ENCODE peak calls at places on chromosomes 13 and 19, in eight cellular contexts. Y, L, H, Q, C, S, G and W are unnamed samples.

GRCh38 chr13:113726961-113727411 is 32.0 kb upstream of the TMEM255B start:
- DNase-seq in Q (no peak), S (no peak), C (no peak), G (no peak), Y (no peak), L (no peak), H (peak), W (no peak)

GRCh38 chr13:46052314-46053161 is at the start of gene ZC3H13:
- DNase-seq in H (peak), L (peak), S (peak), Y (peak), C (peak), Q (peak), G (peak), W (peak)

GRCh38 chr13:31588331-31588730 is 151.0 kb upstream of the RXFP2 start:
- DNase-seq in Y (no peak), G (no peak), L (no peak), S (no peak), H (no peak), C (no peak), Q (no peak), W (no peak)

GRCh38 chr19:12379732-12380443 is 14.4 kb upstream of the ZNF442 start:
- DNase-seq in Y (no peak), Q (no peak), L (no peak), G (no peak), H (no peak), C (no peak), S (no peak), W (no peak)

GRCh38 chr13:48600374-48601364 is 53.1 kb upstream of the CYSLTR2 start:
- DNase-seq in Y (no peak), H (no peak), L (no peak), Q (no peak), G (no peak), S (no peak), C (no peak), W (no peak)

GRCh38 chr13:41370736-41371135 is 59.7 kb downstream of the NAA16 start:
- DNase-seq in L (no peak), Q (no peak), C (no peak), Y (no peak), G (no peak), H (no peak), S (no peak), W (no peak)

GRCh38 chr19:51547397-51548212 is 16.1 kb upstream of the SIGLEC6 start:
- DNase-seq in Y (no peak), S (no peak), C (no peak), G (no peak), H (no peak), L (no peak), Q (no peak), W (no peak)

GRCh38 chr13:75480691-75481175 is 1.2 kb downstream of the TBC1D4 start:
- DNase-seq in Q (peak), G (peak), S (no peak), L (peak), H (peak), Y (peak), C (peak), W (peak)

GRCh38 chr13:99228737-99229691 is 28.4 kb downstream of the UBAC2 start:
- DNase-seq in L (no peak), C (no peak), H (no peak), S (no peak), Q (no peak), G (no peak), Y (no peak), W (no peak)

GRCh38 chr13:64371045-64371444 is 2859.1 kb downstream of the PCDH9 start:
- DNase-seq in H (no peak), Q (no peak), C (no peak), S (no peak), G (no peak), L (no peak), Y (no peak), W (no peak)

GRCh38 chr13:28679628-28680027 is 20.7 kb downstream of the POMP start:
- DNase-seq in C (no peak), H (no peak), S (no peak), Y (no peak), G (no peak), Q (no peak), L (no peak), W (no peak)

GRCh38 chr13:101747039-101747438 is 294.6 kb downstream of the ITGBL1 start:
- DNase-seq in Q (no peak), H (no peak), C (no peak), Y (no peak), L (no peak), G (no peak), S (no peak), W (no peak)

GRCh38 chr19:7349961-7350711 is 1.4 kb downstream of the ARHGEF18 start:
- DNase-seq in Q (no peak), L (no peak), G (no peak), Y (no peak), H (no peak), S (peak), C (no peak), W (no peak)

GRCh38 chr19:12834418-12834943 is at the start of gene RTBDN:
- DNase-seq in L (peak), S (no peak), Q (no peak), Y (no peak), G (no peak), C (no peak), H (no peak), W (no peak)

GRCh38 chr19:20607943-20608342 is 42.4 kb upstream of the ZNF737 start:
- DNase-seq in Y (no peak), C (no peak), L (no peak), H (no peak), S (no peak), G (no peak), Q (no peak), W (no peak)

GRCh38 chr13:112531263-112531794 is 56.6 kb downstream of the TUBGCP3 start:
- DNase-seq in G (no peak), Q (no peak), H (no peak), S (no peak), L (no peak), Y (no peak), C (no peak), W (no peak)

GRCh38 chr19:30673336-30673735 is 301.2 kb downstream of the ZNF536 start:
- DNase-seq in L (no peak), G (no peak), C (no peak), Q (no peak), H (no peak), S (no peak), Y (no peak), W (no peak)

GRCh38 chr19:27746691-27747380 is 1466.1 kb downstream of the UQCRFS1 start:
- DNase-seq in H (peak), G (peak), Y (no peak), S (no peak), C (peak), Q (no peak), L (peak), W (peak)

GRCh38 chr13:76991432-76991795 is 467 bp upstream of the CLN5 start:
- DNase-seq in G (no peak), Y (peak), Q (no peak), S (peak), C (no peak), L (peak), H (no peak), W (no peak)

GRCh38 chr19:4064073-4064550 is 2.6 kb downstream of the ZBTB7A start:
- DNase-seq in Y (peak), S (no peak), Q (no peak), C (no peak), G (no peak), H (peak), L (peak), W (no peak)

DNA sequence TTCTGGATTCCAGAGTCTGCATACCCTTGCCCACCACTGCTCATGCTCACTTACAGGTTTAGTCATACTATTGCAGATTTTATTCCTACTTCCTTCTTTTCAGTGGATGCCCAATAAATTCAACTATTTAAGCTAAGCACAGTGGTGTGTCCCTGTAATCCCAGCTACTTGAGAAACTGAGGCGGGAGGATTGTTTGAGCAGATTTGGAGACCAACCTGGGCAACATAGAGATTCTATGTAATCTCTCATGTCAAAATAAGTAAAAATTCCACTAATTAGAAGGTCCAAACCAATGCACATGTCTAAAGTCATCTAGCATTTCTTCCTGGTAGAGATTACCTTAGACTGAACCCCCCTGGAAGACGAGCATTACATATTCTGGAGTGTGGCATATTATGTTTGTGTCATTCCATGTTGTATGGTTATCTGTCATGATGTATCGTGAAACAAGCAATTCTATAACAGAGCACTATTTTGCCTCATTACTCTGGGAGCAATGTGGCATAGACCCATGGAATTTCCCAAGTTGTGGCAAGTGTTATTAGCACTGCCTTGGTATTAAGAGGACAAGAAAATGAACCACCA is 8.3 kb downstream of the HMGB1 start:
- DNase-seq in L (no peak), H (no peak), Y (no peak), Q (no peak), G (no peak), S (no peak), C (no peak), W (no peak)
- H3K27ac ChIP-seq in L (no peak), H (no peak), Y (peak), Q (no peak), G (no peak), S (no peak), C (no peak), W (no peak)

GRCh38 chr19:47021536-47022139 is 2.0 kb downstream of the NPAS1 start:
- DNase-seq in C (no peak), G (no peak), H (peak), Y (no peak), S (no peak), Q (no peak), L (peak), W (no peak)
- H3K4me3 ChIP-seq in C (peak), G (no peak), H (no peak), Y (no peak), S (peak), Q (no peak), L (peak), W (peak)

GRCh38 chr19:40806385-40807146 is 7.6 kb downstream of the EGLN2 start:
- DNase-seq in S (peak), Q (peak), L (peak), Y (peak), G (peak), C (peak), H (peak), W (peak)

GRCh38 chr19:40808021-40808325 is 9.0 kb downstream of the EGLN2 start:
- DNase-seq in C (no peak), Q (no peak), S (no peak), Y (peak), H (no peak), G (no peak), L (no peak), W (no peak)

GRCh38 chr19:40805258-40805868 is 6.4 kb downstream of the EGLN2 start:
- DNase-seq in C (no peak), G (no peak), Y (no peak), Q (no peak), S (no peak), L (no peak), H (peak), W (no peak)

GRCh38 chr19:40808497-40808896 is 9.5 kb downstream of the EGLN2 start:
- DNase-seq in S (no peak), L (no peak), Q (no peak), C (no peak), G (no peak), H (no peak), Y (no peak), W (no peak)

DNA sequence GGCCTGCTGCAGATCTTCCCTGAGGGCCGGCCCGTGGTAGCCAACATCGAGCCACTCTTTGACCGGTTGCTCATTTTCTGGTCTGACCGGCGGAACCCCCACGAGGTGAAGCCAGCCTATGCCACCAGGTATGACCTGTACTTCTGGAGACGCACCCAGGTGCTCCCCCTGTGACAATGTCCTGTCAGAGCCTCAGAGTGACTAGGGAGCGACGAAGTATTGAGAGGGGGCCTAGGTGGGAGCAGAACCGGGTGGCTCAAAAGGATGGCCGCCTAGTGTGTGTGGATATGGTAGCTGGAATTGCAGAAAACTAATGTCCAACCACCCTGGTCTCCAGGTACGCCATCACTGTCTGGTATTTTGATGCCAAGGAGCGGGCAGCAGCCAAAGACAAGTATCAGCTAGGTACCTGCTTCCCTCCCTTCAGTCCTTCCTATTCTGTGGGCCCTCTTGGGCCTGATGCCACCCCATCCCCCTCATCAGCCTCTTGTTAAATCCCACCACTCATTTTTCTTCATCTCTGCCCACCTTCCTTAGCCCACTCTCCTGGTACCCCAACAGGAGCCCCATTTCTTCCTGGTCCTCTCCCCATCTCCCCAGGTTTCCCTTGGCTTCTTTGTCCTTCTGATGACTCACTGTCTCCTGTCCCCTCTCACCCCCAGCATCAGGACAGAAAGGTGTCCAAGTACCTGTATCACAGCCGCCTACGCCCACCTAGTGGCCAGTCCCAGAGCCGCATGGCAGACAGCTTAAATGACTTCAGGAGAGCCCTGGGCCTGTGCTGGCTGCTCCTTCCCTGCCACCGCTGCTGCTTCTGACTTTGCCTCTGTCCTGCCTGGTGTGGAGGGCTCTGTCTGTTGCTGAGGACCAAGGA is 8.4 kb downstream of the EGLN2 start:
- DNase-seq in G (no peak), C (no peak), L (peak), Q (no peak), H (peak), Y (peak), S (no peak), W (no peak)
- H3K27ac ChIP-seq in G (peak), C (peak), L (no peak), Q (peak), H (peak), Y (peak), S (peak), W (no peak)

DNA sequence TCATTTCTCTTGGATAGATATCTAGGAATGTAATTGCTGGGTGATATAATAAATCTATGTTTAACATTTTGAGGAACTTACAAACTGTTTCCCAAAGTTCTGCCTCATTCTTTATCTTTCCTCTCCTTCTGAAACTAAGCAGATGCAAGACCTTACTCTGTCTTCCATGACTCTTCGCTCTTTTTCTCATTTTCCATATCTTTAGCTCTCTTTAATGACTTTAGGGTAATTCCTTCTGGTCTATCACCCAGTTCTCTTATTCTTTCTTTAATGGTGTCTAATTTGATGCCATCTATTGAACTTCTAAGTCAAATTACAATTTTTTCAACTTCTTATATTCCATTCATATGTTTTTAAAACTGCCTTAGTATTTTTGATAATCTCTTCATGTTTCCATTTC is 316.6 kb downstream of the POU4F1 start:
- DNase-seq in L (no peak), C (no peak), Q (no peak), H (no peak), G (no peak), S (no peak), Y (no peak), W (no peak)
- H3K4me3 ChIP-seq in L (no peak), C (no peak), Q (no peak), H (no peak), G (no peak), S (no peak), Y (no peak), W (no peak)

DNA sequence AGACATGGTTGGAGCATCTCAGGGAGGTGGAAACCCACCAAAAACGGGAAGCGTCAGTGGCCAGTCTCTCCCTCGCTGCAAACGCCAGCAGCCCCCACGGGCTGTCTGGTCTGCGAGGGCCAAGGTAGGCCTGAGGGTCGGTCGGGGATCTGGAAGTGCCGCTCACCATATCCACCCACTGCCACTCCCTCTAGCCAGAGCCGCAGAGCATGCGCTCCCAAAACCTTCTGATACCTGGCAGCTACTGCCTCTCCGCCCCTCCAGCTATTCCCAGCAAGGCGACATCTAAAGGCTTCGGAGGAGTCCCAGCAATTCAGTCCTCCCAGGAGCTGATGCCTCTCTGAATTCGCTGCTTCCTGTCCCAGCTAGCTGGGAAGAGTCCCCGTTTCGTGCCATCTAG is 4.4 kb upstream of the FKRP start:
- DNase-seq in H (peak), L (no peak), Q (no peak), S (no peak), G (no peak), C (no peak), Y (no peak), W (no peak)
- H3K27ac ChIP-seq in H (no peak), L (no peak), Q (no peak), S (no peak), G (no peak), C (no peak), Y (no peak), W (no peak)

DNA sequence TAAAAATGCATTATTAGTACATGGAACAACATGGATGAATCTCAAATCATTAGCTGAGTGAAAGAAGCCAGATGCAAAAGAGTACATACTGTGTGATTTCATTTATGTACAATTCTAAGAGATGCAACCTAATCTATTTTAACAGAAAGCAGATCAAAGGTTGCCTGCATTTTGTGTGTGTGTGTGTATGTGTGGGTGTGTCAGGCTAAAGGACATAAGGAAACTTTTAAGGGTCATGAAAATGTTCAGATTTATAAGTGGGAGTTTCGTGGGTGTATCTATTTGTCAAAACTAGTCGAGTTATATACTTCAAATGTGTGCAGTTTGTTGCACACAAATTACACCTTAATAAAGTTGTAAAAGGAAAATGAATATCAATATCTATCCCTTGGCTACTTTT is 17.9 kb upstream of the NEK3 start:
- DNase-seq in L (no peak), Y (no peak), G (no peak), C (no peak), H (no peak), Q (no peak), S (no peak), W (no peak)
- H3K4me3 ChIP-seq in L (no peak), Y (no peak), G (no peak), C (no peak), H (no peak), Q (no peak), S (no peak), W (no peak)